ENCODE peak calls at places on chromosomes 16 and 17, in nine cellular contexts. One of them, this sample, is unnamed.

GRCh38 chr17:2067559-2067958 is 12.7 kb downstream of the HIC1 start:
- DNase-seq in CD8-positive, alpha-beta memory T cell: no peak
- DNase-seq in colonic mucosa: no peak
- DNase-seq in dorsolateral prefrontal cortex: no peak
- DNase-seq in lower lobe of right lung: no peak
- DNase-seq in psoas muscle: peak
- DNase-seq in tibial artery: no peak
- DNase-seq in brain microvascular endothelial cell: no peak
- DNase-seq in mesenchymal stem cell: no peak
- DNase-seq in this sample: no peak

GRCh38 chr16:75266738-75267630 is 15.6 kb upstream of the BCAR1 start:
- DNase-seq in dorsolateral prefrontal cortex: peak
- DNase-seq in mesenchymal stem cell: no peak
- DNase-seq in CD8-positive, alpha-beta memory T cell: no peak
- DNase-seq in psoas muscle: no peak
- DNase-seq in lower lobe of right lung: peak
- DNase-seq in tibial artery: no peak
- DNase-seq in brain microvascular endothelial cell: no peak
- DNase-seq in colonic mucosa: no peak
- DNase-seq in this sample: no peak

GRCh38 chr16:19810817-19811731 is 73.6 kb downstream of the GPRC5B start:
- DNase-seq in dorsolateral prefrontal cortex: no peak
- DNase-seq in psoas muscle: no peak
- DNase-seq in brain microvascular endothelial cell: peak
- DNase-seq in mesenchymal stem cell: peak
- DNase-seq in colonic mucosa: no peak
- DNase-seq in CD8-positive, alpha-beta memory T cell: no peak
- DNase-seq in lower lobe of right lung: no peak
- DNase-seq in tibial artery: no peak
- DNase-seq in this sample: no peak

GRCh38 chr16:50559342-50559741 is 11.1 kb downstream of the NKD1 start:
- DNase-seq in mesenchymal stem cell: no peak
- DNase-seq in brain microvascular endothelial cell: no peak
- DNase-seq in CD8-positive, alpha-beta memory T cell: no peak
- DNase-seq in psoas muscle: no peak
- DNase-seq in dorsolateral prefrontal cortex: no peak
- DNase-seq in lower lobe of right lung: no peak
- DNase-seq in tibial artery: no peak
- DNase-seq in colonic mucosa: no peak
- DNase-seq in this sample: no peak

GRCh38 chr17:74769856-74770497 is 6.2 kb downstream of the NAT9 start:
- DNase-seq in colonic mucosa: no peak
- DNase-seq in psoas muscle: no peak
- DNase-seq in lower lobe of right lung: no peak
- DNase-seq in tibial artery: no peak
- DNase-seq in brain microvascular endothelial cell: no peak
- DNase-seq in CD8-positive, alpha-beta memory T cell: no peak
- DNase-seq in mesenchymal stem cell: no peak
- DNase-seq in dorsolateral prefrontal cortex: no peak
- DNase-seq in this sample: no peak

GRCh38 chr17:69898606-69899005 is 176.4 kb upstream of the KCNJ16 start:
- DNase-seq in lower lobe of right lung: no peak
- DNase-seq in tibial artery: no peak
- DNase-seq in CD8-positive, alpha-beta memory T cell: no peak
- DNase-seq in colonic mucosa: no peak
- DNase-seq in dorsolateral prefrontal cortex: no peak
- DNase-seq in psoas muscle: no peak
- DNase-seq in mesenchymal stem cell: no peak
- DNase-seq in brain microvascular endothelial cell: no peak
- DNase-seq in this sample: no peak

GRCh38 chr17:50155115-50155819 is 4.8 kb upstream of the PPP1R9B start:
- DNase-seq in colonic mucosa: no peak
- DNase-seq in CD8-positive, alpha-beta memory T cell: no peak
- DNase-seq in tibial artery: peak
- DNase-seq in lower lobe of right lung: no peak
- DNase-seq in psoas muscle: peak
- DNase-seq in mesenchymal stem cell: peak
- DNase-seq in brain microvascular endothelial cell: no peak
- DNase-seq in dorsolateral prefrontal cortex: no peak
- DNase-seq in this sample: no peak

GRCh38 chr16:56639045-56639444 is 579 bp downstream of the MT1A start:
- DNase-seq in psoas muscle: no peak
- DNase-seq in mesenchymal stem cell: no peak
- DNase-seq in tibial artery: no peak
- DNase-seq in colonic mucosa: no peak
- DNase-seq in lower lobe of right lung: no peak
- DNase-seq in dorsolateral prefrontal cortex: no peak
- DNase-seq in CD8-positive, alpha-beta memory T cell: no peak
- DNase-seq in brain microvascular endothelial cell: no peak
- DNase-seq in this sample: no peak

GRCh38 chr17:40071720-40072480 is 9.1 kb downstream of the THRA start:
- DNase-seq in psoas muscle: peak
- DNase-seq in lower lobe of right lung: peak
- DNase-seq in tibial artery: peak
- DNase-seq in CD8-positive, alpha-beta memory T cell: no peak
- DNase-seq in mesenchymal stem cell: peak
- DNase-seq in dorsolateral prefrontal cortex: peak
- DNase-seq in colonic mucosa: peak
- DNase-seq in brain microvascular endothelial cell: no peak
- DNase-seq in this sample: peak

DNA sequence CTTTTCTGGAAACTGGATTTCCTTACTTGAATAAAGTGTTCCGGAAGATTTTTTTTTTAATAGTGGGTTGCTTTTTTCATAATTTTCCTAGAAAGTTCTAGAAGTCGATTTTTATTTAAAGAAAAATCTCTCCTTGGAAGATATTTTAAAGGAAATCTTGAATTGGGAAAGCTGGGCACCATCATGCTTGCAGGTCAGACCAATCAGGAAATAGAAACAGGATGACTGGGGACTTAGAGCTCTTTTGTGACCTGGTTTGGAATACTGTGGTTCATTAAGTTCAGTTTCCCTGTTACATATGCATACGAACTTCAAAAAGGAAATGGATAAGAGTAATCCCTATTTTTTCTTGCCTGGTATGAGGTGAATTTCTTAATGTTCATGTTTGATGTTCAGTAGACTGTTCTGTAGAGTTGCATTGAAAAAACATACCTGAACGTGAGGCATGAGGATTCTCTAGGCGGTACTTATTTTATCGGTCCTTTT is 1.2 kb downstream of the NFATC3 start:
- DNase-seq in lower lobe of right lung: no peak
- DNase-seq in CD8-positive, alpha-beta memory T cell: no peak
- DNase-seq in colonic mucosa: no peak
- DNase-seq in dorsolateral prefrontal cortex: no peak
- DNase-seq in mesenchymal stem cell: peak
- DNase-seq in tibial artery: no peak
- DNase-seq in brain microvascular endothelial cell: no peak
- DNase-seq in psoas muscle: no peak
- DNase-seq in this sample: peak
- H3K27ac ChIP-seq in lower lobe of right lung: peak
- H3K27ac ChIP-seq in CD8-positive, alpha-beta memory T cell: peak
- H3K27ac ChIP-seq in colonic mucosa: peak
- H3K27ac ChIP-seq in dorsolateral prefrontal cortex: peak
- H3K27ac ChIP-seq in mesenchymal stem cell: no peak
- H3K27ac ChIP-seq in tibial artery: peak
- H3K27ac ChIP-seq in brain microvascular endothelial cell: peak
- H3K27ac ChIP-seq in psoas muscle: peak
- H3K27ac ChIP-seq in this sample: peak

GRCh38 chr16:85975421-85976100 is 76.6 kb downstream of the IRF8 start:
- DNase-seq in mesenchymal stem cell: no peak
- DNase-seq in tibial artery: no peak
- DNase-seq in psoas muscle: no peak
- DNase-seq in dorsolateral prefrontal cortex: no peak
- DNase-seq in brain microvascular endothelial cell: no peak
- DNase-seq in CD8-positive, alpha-beta memory T cell: no peak
- DNase-seq in colonic mucosa: peak
- DNase-seq in lower lobe of right lung: no peak
- DNase-seq in this sample: no peak
- H3K27ac ChIP-seq in mesenchymal stem cell: no peak
- H3K27ac ChIP-seq in tibial artery: no peak
- H3K27ac ChIP-seq in psoas muscle: no peak
- H3K27ac ChIP-seq in dorsolateral prefrontal cortex: no peak
- H3K27ac ChIP-seq in brain microvascular endothelial cell: no peak
- H3K27ac ChIP-seq in CD8-positive, alpha-beta memory T cell: no peak
- H3K27ac ChIP-seq in colonic mucosa: peak
- H3K27ac ChIP-seq in lower lobe of right lung: no peak
- H3K27ac ChIP-seq in this sample: no peak

GRCh38 chr16:3266873-3267537 is 10.6 kb upstream of the MEFV start:
- DNase-seq in tibial artery: no peak
- DNase-seq in psoas muscle: no peak
- DNase-seq in CD8-positive, alpha-beta memory T cell: no peak
- DNase-seq in brain microvascular endothelial cell: peak
- DNase-seq in lower lobe of right lung: no peak
- DNase-seq in mesenchymal stem cell: peak
- DNase-seq in dorsolateral prefrontal cortex: no peak
- DNase-seq in colonic mucosa: no peak
- DNase-seq in this sample: peak
- H3K27ac ChIP-seq in tibial artery: no peak
- H3K27ac ChIP-seq in psoas muscle: no peak
- H3K27ac ChIP-seq in CD8-positive, alpha-beta memory T cell: no peak
- H3K27ac ChIP-seq in brain microvascular endothelial cell: no peak
- H3K27ac ChIP-seq in lower lobe of right lung: no peak
- H3K27ac ChIP-seq in mesenchymal stem cell: no peak
- H3K27ac ChIP-seq in dorsolateral prefrontal cortex: no peak
- H3K27ac ChIP-seq in colonic mucosa: no peak
- H3K27ac ChIP-seq in this sample: no peak

GRCh38 chr17:32286518-32286900 is 20.9 kb downstream of the RHBDL3 start:
- DNase-seq in brain microvascular endothelial cell: no peak
- DNase-seq in psoas muscle: no peak
- DNase-seq in lower lobe of right lung: no peak
- DNase-seq in dorsolateral prefrontal cortex: no peak
- DNase-seq in mesenchymal stem cell: no peak
- DNase-seq in tibial artery: no peak
- DNase-seq in CD8-positive, alpha-beta memory T cell: no peak
- DNase-seq in colonic mucosa: no peak
- DNase-seq in this sample: no peak

GRCh38 chr17:32281011-32281451 is 15.4 kb downstream of the RHBDL3 start:
- DNase-seq in brain microvascular endothelial cell: no peak
- DNase-seq in mesenchymal stem cell: no peak
- DNase-seq in lower lobe of right lung: peak
- DNase-seq in psoas muscle: peak
- DNase-seq in CD8-positive, alpha-beta memory T cell: no peak
- DNase-seq in colonic mucosa: no peak
- DNase-seq in tibial artery: no peak
- DNase-seq in dorsolateral prefrontal cortex: no peak
- DNase-seq in this sample: no peak

GRCh38 chr17:32285770-32286517 is 20.3 kb downstream of the RHBDL3 start:
- DNase-seq in mesenchymal stem cell: no peak
- DNase-seq in tibial artery: no peak
- DNase-seq in CD8-positive, alpha-beta memory T cell: no peak
- DNase-seq in brain microvascular endothelial cell: no peak
- DNase-seq in colonic mucosa: no peak
- DNase-seq in psoas muscle: no peak
- DNase-seq in dorsolateral prefrontal cortex: peak
- DNase-seq in lower lobe of right lung: no peak
- DNase-seq in this sample: no peak

GRCh38 chr17:32285286-32285685 is 19.7 kb downstream of the RHBDL3 start:
- DNase-seq in tibial artery: no peak
- DNase-seq in CD8-positive, alpha-beta memory T cell: no peak
- DNase-seq in psoas muscle: no peak
- DNase-seq in mesenchymal stem cell: no peak
- DNase-seq in brain microvascular endothelial cell: no peak
- DNase-seq in lower lobe of right lung: no peak
- DNase-seq in colonic mucosa: no peak
- DNase-seq in dorsolateral prefrontal cortex: no peak
- DNase-seq in this sample: no peak

GRCh38 chr17:32283745-32284207 is 18.1 kb downstream of the RHBDL3 start:
- DNase-seq in lower lobe of right lung: no peak
- DNase-seq in tibial artery: no peak
- DNase-seq in psoas muscle: no peak
- DNase-seq in dorsolateral prefrontal cortex: peak
- DNase-seq in CD8-positive, alpha-beta memory T cell: no peak
- DNase-seq in brain microvascular endothelial cell: peak
- DNase-seq in colonic mucosa: no peak
- DNase-seq in mesenchymal stem cell: peak
- DNase-seq in this sample: no peak
- H3K27ac ChIP-seq in lower lobe of right lung: no peak
- H3K27ac ChIP-seq in tibial artery: no peak
- H3K27ac ChIP-seq in psoas muscle: no peak
- H3K27ac ChIP-seq in dorsolateral prefrontal cortex: no peak
- H3K27ac ChIP-seq in CD8-positive, alpha-beta memory T cell: no peak
- H3K27ac ChIP-seq in brain microvascular endothelial cell: no peak
- H3K27ac ChIP-seq in colonic mucosa: no peak
- H3K27ac ChIP-seq in mesenchymal stem cell: no peak
- H3K27ac ChIP-seq in this sample: no peak

GRCh38 chr16:84820305-84820684 is 510 bp downstream of the CRISPLD2 start:
- DNase-seq in lower lobe of right lung: no peak
- DNase-seq in brain microvascular endothelial cell: no peak
- DNase-seq in tibial artery: no peak
- DNase-seq in dorsolateral prefrontal cortex: no peak
- DNase-seq in CD8-positive, alpha-beta memory T cell: no peak
- DNase-seq in psoas muscle: no peak
- DNase-seq in mesenchymal stem cell: peak
- DNase-seq in colonic mucosa: no peak
- DNase-seq in this sample: peak
- H3K27ac ChIP-seq in lower lobe of right lung: peak
- H3K27ac ChIP-seq in brain microvascular endothelial cell: peak
- H3K27ac ChIP-seq in tibial artery: peak
- H3K27ac ChIP-seq in dorsolateral prefrontal cortex: no peak
- H3K27ac ChIP-seq in CD8-positive, alpha-beta memory T cell: no peak
- H3K27ac ChIP-seq in psoas muscle: no peak
- H3K27ac ChIP-seq in mesenchymal stem cell: no peak
- H3K27ac ChIP-seq in colonic mucosa: peak
- H3K27ac ChIP-seq in this sample: no peak

DNA sequence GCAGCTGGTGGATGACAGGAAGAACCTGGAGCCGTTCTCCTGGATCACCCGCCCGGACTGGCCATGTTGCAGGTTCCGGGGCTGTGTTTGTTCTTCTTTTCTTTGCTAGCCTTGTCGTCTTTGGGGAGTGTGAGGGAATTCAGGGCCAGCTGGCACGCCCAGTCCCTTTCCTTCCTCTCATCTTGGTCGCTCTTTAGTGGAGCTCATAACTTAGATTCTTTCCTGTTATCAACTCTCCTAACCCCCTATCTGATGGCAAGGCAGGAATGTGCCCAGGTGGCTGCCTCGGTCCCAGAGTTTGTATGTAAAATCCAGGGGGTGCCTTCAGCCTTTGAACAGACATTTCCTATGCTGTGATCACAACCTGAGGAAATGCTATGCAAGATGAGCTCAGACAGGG is 28.8 kb upstream of the IRF8 start:
- DNase-seq in tibial artery: no peak
- DNase-seq in colonic mucosa: peak
- DNase-seq in lower lobe of right lung: no peak
- DNase-seq in dorsolateral prefrontal cortex: no peak
- DNase-seq in CD8-positive, alpha-beta memory T cell: no peak
- DNase-seq in psoas muscle: no peak
- DNase-seq in mesenchymal stem cell: no peak
- DNase-seq in brain microvascular endothelial cell: no peak
- DNase-seq in this sample: no peak
- H3K27ac ChIP-seq in tibial artery: no peak
- H3K27ac ChIP-seq in colonic mucosa: peak
- H3K27ac ChIP-seq in lower lobe of right lung: peak
- H3K27ac ChIP-seq in dorsolateral prefrontal cortex: no peak
- H3K27ac ChIP-seq in CD8-positive, alpha-beta memory T cell: no peak
- H3K27ac ChIP-seq in psoas muscle: no peak
- H3K27ac ChIP-seq in mesenchymal stem cell: no peak
- H3K27ac ChIP-seq in brain microvascular endothelial cell: no peak
- H3K27ac ChIP-seq in this sample: no peak

GRCh38 chr17:81863123-81863675 is 2.9 kb upstream of the P4HB start:
- DNase-seq in CD8-positive, alpha-beta memory T cell: no peak
- DNase-seq in mesenchymal stem cell: peak
- DNase-seq in psoas muscle: no peak
- DNase-seq in dorsolateral prefrontal cortex: no peak
- DNase-seq in brain microvascular endothelial cell: no peak
- DNase-seq in lower lobe of right lung: no peak
- DNase-seq in colonic mucosa: no peak
- DNase-seq in tibial artery: no peak
- DNase-seq in this sample: no peak
- H3K27ac ChIP-seq in CD8-positive, alpha-beta memory T cell: no peak
- H3K27ac ChIP-seq in mesenchymal stem cell: no peak
- H3K27ac ChIP-seq in psoas muscle: peak
- H3K27ac ChIP-seq in dorsolateral prefrontal cortex: no peak
- H3K27ac ChIP-seq in brain microvascular endothelial cell: no peak
- H3K27ac ChIP-seq in lower lobe of right lung: no peak
- H3K27ac ChIP-seq in colonic mucosa: no peak
- H3K27ac ChIP-seq in tibial artery: peak
- H3K27ac ChIP-seq in this sample: no peak